ENCODE peak calls at places on chromosomes 11 and 22, in six cellular contexts. One of them, this sample, is unnamed.

GRCh38 chr11:120471131-120471530 is 40.4 kb upstream of the GRIK4 start:
- DNase-seq in stomach: no peak
- DNase-seq in transverse colon: no peak
- DNase-seq in HCT116: no peak
- DNase-seq in GM12891: no peak
- DNase-seq in sigmoid colon: no peak
- DNase-seq in this sample: no peak

GRCh38 chr11:47400813-47401279 is 7.5 kb upstream of the SLC39A13 start:
- DNase-seq in stomach: no peak
- DNase-seq in GM12891: no peak
- DNase-seq in HCT116: no peak
- DNase-seq in sigmoid colon: no peak
- DNase-seq in transverse colon: no peak
- DNase-seq in this sample: no peak

GRCh38 chr11:111412293-111412692 is 33.2 kb upstream of the POU2AF1 start:
- DNase-seq in sigmoid colon: no peak
- DNase-seq in HCT116: no peak
- DNase-seq in stomach: no peak
- DNase-seq in GM12891: no peak
- DNase-seq in transverse colon: no peak
- DNase-seq in this sample: no peak

GRCh38 chr11:6437993-6438392 is 2.8 kb downstream of the HPX start:
- DNase-seq in transverse colon: no peak
- DNase-seq in GM12891: no peak
- DNase-seq in HCT116: no peak
- DNase-seq in stomach: no peak
- DNase-seq in sigmoid colon: no peak
- DNase-seq in this sample: no peak

GRCh38 chr11:47127213-47127612 is 49.5 kb downstream of the ARFGAP2 start:
- DNase-seq in transverse colon: no peak
- DNase-seq in stomach: no peak
- DNase-seq in GM12891: no peak
- DNase-seq in sigmoid colon: no peak
- DNase-seq in HCT116: no peak
- DNase-seq in this sample: no peak

GRCh38 chr11:13970986-13971385 is 8.5 kb downstream of the SPON1 start:
- DNase-seq in sigmoid colon: no peak
- DNase-seq in GM12891: no peak
- DNase-seq in stomach: peak; percentile 42
- DNase-seq in transverse colon: peak; percentile 69
- DNase-seq in HCT116: peak; percentile 24
- DNase-seq in this sample: no peak

GRCh38 chr11:117143871-117144476 is at the start of gene PAFAH1B2:
- DNase-seq in transverse colon: peak; percentile 97
- DNase-seq in sigmoid colon: peak; percentile 98
- DNase-seq in GM12891: peak; percentile 98
- DNase-seq in HCT116: peak; percentile 84
- DNase-seq in stomach: peak; percentile 97
- DNase-seq in this sample: peak; percentile 81

GRCh38 chr11:94017446-94017845 is 3.7 kb upstream of the HEPHL1 start:
- DNase-seq in HCT116: no peak
- DNase-seq in GM12891: no peak
- DNase-seq in stomach: no peak
- DNase-seq in transverse colon: no peak
- DNase-seq in sigmoid colon: no peak
- DNase-seq in this sample: no peak

GRCh38 chr22:42500164-42500835 is 19.3 kb downstream of the RRP7A start:
- DNase-seq in GM12891: peak; percentile 99
- DNase-seq in HCT116: peak; percentile 13
- DNase-seq in stomach: peak; percentile 89
- DNase-seq in transverse colon: peak; percentile 92
- DNase-seq in sigmoid colon: peak; percentile 91
- DNase-seq in this sample: no peak

GRCh38 chr11:100903284-100903683 is 216.2 kb downstream of the ARHGAP42 start:
- DNase-seq in GM12891: no peak
- DNase-seq in sigmoid colon: no peak
- DNase-seq in transverse colon: no peak
- DNase-seq in stomach: no peak
- DNase-seq in HCT116: no peak
- DNase-seq in this sample: no peak

GRCh38 chr11:45301537-45302246 is 15.6 kb upstream of the SYT13 start:
- DNase-seq in GM12891: no peak
- DNase-seq in HCT116: no peak
- DNase-seq in sigmoid colon: no peak
- DNase-seq in stomach: no peak
- DNase-seq in transverse colon: no peak
- DNase-seq in this sample: no peak

GRCh38 chr22:25062378-25063095 is 110.0 kb downstream of the KIAA1671 start:
- DNase-seq in HCT116: no peak
- DNase-seq in sigmoid colon: no peak
- DNase-seq in transverse colon: peak; percentile 31
- DNase-seq in GM12891: no peak
- DNase-seq in stomach: no peak
- DNase-seq in this sample: no peak

GRCh38 chr11:113384551-113384950 is 3.0 kb upstream of the ANKK1 start:
- DNase-seq in transverse colon: no peak
- DNase-seq in HCT116: no peak
- DNase-seq in sigmoid colon: no peak
- DNase-seq in GM12891: no peak
- DNase-seq in stomach: no peak
- DNase-seq in this sample: no peak

GRCh38 chr11:83051760-83052671 is 19.7 kb downstream of the RAB30 start:
- DNase-seq in sigmoid colon: peak; percentile 84
- DNase-seq in GM12891: no peak
- DNase-seq in HCT116: no peak
- DNase-seq in stomach: no peak
- DNase-seq in transverse colon: no peak
- DNase-seq in this sample: peak; percentile 84

GRCh38 chr11:12472401-12473065 is 95.2 kb downstream of the PARVA start:
- DNase-seq in HCT116: no peak
- DNase-seq in GM12891: no peak
- DNase-seq in transverse colon: no peak
- DNase-seq in stomach: no peak
- DNase-seq in sigmoid colon: no peak
- DNase-seq in this sample: no peak

GRCh38 chr11:5620606-5621521 is 3.9 kb upstream of the TRIM34 start:
- DNase-seq in HCT116: no peak
- DNase-seq in transverse colon: no peak
- DNase-seq in stomach: no peak
- DNase-seq in sigmoid colon: no peak
- DNase-seq in GM12891: no peak
- DNase-seq in this sample: peak; percentile 76

GRCh38 chr11:65915821-65916251 is 3.0 kb downstream of the C11orf68 start:
- DNase-seq in sigmoid colon: peak; percentile 97
- DNase-seq in HCT116: peak; percentile 89
- DNase-seq in GM12891: no peak
- DNase-seq in stomach: peak; percentile 55
- DNase-seq in transverse colon: peak; percentile 74
- DNase-seq in this sample: peak; percentile 92

GRCh38 chr11:72234514-72234830 is 9.5 kb downstream of the PHOX2A start:
- DNase-seq in sigmoid colon: peak; percentile 9
- DNase-seq in GM12891: no peak
- DNase-seq in transverse colon: no peak
- DNase-seq in HCT116: no peak
- DNase-seq in stomach: no peak
- DNase-seq in this sample: no peak

GRCh38 chr11:72232260-72233055 is 7.9 kb downstream of the INPPL1 start:
- DNase-seq in GM12891: no peak
- DNase-seq in transverse colon: no peak
- DNase-seq in stomach: no peak
- DNase-seq in sigmoid colon: peak; percentile 58
- DNase-seq in HCT116: no peak
- DNase-seq in this sample: no peak

GRCh38 chr11:72234920-72235319 is 9.1 kb downstream of the PHOX2A start:
- DNase-seq in transverse colon: no peak
- DNase-seq in stomach: no peak
- DNase-seq in HCT116: no peak
- DNase-seq in sigmoid colon: peak; percentile 48
- DNase-seq in GM12891: no peak
- DNase-seq in this sample: no peak

GRCh38 chr11:72233056-72233772 is 8.6 kb downstream of the INPPL1 start:
- DNase-seq in sigmoid colon: peak; percentile 54
- DNase-seq in stomach: no peak
- DNase-seq in GM12891: no peak
- DNase-seq in transverse colon: no peak
- DNase-seq in HCT116: no peak
- DNase-seq in this sample: no peak

GRCh38 chr11:72233773-72234513 is 9.4 kb downstream of the INPPL1 start:
- DNase-seq in GM12891: no peak
- DNase-seq in sigmoid colon: peak; percentile 52
- DNase-seq in stomach: no peak
- DNase-seq in HCT116: no peak
- DNase-seq in transverse colon: no peak
- DNase-seq in this sample: no peak
- TF ChIP-seq POLR2AphosphoS5 in GM12891: no peak
- TF ChIP-seq POLR2AphosphoS5 in sigmoid colon: no peak
- TF ChIP-seq POLR2AphosphoS5 in stomach: no peak
- TF ChIP-seq POLR2AphosphoS5 in HCT116: no peak
- TF ChIP-seq POLR2AphosphoS5 in transverse colon: no peak
- TF ChIP-seq POLR2AphosphoS5 in this sample: no peak

GRCh38 chr22:41285820-41286638 is at the start of gene RANGAP1:
- DNase-seq in HCT116: peak; percentile 96
- DNase-seq in transverse colon: peak; percentile 99
- DNase-seq in stomach: peak; percentile 98
- DNase-seq in sigmoid colon: peak; percentile 98
- DNase-seq in GM12891: peak; percentile 96
- DNase-seq in this sample: peak; percentile 94

GRCh38 chr22:41288245-41288946 is 2.4 kb upstream of the RANGAP1 start:
- DNase-seq in sigmoid colon: peak; percentile 69
- DNase-seq in HCT116: peak; percentile 74
- DNase-seq in transverse colon: peak; percentile 35
- DNase-seq in stomach: peak; percentile 37
- DNase-seq in GM12891: no peak
- DNase-seq in this sample: peak; percentile 83

GRCh38 chr22:41289681-41290080 is 3.7 kb upstream of the RANGAP1 start:
- DNase-seq in HCT116: no peak
- DNase-seq in GM12891: no peak
- DNase-seq in sigmoid colon: no peak
- DNase-seq in transverse colon: no peak
- DNase-seq in stomach: no peak
- DNase-seq in this sample: no peak

GRCh38 chr22:41286639-41287091 is 678 bp upstream of the RANGAP1 start:
- DNase-seq in sigmoid colon: no peak
- DNase-seq in stomach: no peak
- DNase-seq in HCT116: no peak
- DNase-seq in GM12891: no peak
- DNase-seq in transverse colon: no peak
- DNase-seq in this sample: no peak

DNA sequence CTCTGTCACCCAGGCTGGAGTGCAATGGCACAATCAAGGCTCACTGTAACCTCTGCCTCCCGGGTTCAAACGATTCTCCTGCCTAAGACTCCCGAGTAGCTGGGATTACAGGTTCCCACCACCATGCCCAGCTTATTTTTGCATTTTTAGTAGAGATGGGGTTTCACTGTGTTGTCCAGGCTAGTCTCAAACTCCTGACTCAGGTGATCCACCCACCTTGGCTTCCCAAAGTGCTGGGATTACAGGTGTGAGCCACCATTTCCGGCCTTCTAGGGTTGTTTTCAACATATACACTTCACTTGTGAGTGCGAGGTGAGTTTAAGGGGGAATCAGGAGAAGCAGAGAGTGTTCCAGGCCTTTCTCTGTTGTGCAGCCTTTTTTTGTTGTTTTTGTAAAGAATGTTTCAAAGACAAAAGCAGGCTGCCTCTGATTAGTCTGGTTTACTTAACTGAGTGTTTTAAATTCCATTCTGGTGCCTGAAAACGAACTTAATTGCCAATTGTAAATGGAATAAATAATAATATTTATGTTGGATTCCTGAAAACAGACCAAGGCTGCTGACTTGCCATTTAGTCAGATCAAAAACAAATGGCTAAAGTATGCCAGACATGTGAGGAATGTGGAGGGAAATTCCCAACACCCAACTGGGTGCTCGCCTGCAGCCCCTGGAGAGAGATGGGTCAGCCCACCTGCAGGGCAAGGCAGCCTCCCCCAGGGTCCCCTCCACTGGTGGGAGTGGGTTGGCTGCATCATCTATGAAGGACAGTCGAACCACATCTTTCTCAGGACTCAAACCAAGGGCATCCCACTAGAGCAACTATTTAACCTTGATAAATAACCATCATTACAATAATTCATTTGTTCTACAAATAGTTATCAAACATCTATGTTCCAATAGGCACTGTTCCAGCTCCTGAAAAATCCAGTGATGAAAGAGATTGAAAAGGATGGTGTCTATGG is 4.6 kb upstream of the RANGAP1 start:
- DNase-seq in stomach: no peak
- DNase-seq in HCT116: no peak
- DNase-seq in GM12891: no peak
- DNase-seq in sigmoid colon: no peak
- DNase-seq in transverse colon: no peak
- DNase-seq in this sample: peak; percentile 72
- TF ChIP-seq POLR2AphosphoS5 in stomach: no peak
- TF ChIP-seq POLR2AphosphoS5 in HCT116: no peak
- TF ChIP-seq POLR2AphosphoS5 in GM12891: no peak
- TF ChIP-seq POLR2AphosphoS5 in sigmoid colon: no peak
- TF ChIP-seq POLR2AphosphoS5 in transverse colon: no peak
- TF ChIP-seq POLR2AphosphoS5 in this sample: peak; percentile 59

GRCh38 chr11:20093775-20094174 is 66.5 kb downstream of the DBX1 start:
- DNase-seq in stomach: no peak
- DNase-seq in transverse colon: no peak
- DNase-seq in GM12891: no peak
- DNase-seq in sigmoid colon: no peak
- DNase-seq in HCT116: no peak
- DNase-seq in this sample: no peak
- TF ChIP-seq POLR2AphosphoS5 in stomach: no peak
- TF ChIP-seq POLR2AphosphoS5 in transverse colon: no peak
- TF ChIP-seq POLR2AphosphoS5 in GM12891: no peak
- TF ChIP-seq POLR2AphosphoS5 in sigmoid colon: no peak
- TF ChIP-seq POLR2AphosphoS5 in HCT116: no peak
- TF ChIP-seq POLR2AphosphoS5 in this sample: no peak

DNA sequence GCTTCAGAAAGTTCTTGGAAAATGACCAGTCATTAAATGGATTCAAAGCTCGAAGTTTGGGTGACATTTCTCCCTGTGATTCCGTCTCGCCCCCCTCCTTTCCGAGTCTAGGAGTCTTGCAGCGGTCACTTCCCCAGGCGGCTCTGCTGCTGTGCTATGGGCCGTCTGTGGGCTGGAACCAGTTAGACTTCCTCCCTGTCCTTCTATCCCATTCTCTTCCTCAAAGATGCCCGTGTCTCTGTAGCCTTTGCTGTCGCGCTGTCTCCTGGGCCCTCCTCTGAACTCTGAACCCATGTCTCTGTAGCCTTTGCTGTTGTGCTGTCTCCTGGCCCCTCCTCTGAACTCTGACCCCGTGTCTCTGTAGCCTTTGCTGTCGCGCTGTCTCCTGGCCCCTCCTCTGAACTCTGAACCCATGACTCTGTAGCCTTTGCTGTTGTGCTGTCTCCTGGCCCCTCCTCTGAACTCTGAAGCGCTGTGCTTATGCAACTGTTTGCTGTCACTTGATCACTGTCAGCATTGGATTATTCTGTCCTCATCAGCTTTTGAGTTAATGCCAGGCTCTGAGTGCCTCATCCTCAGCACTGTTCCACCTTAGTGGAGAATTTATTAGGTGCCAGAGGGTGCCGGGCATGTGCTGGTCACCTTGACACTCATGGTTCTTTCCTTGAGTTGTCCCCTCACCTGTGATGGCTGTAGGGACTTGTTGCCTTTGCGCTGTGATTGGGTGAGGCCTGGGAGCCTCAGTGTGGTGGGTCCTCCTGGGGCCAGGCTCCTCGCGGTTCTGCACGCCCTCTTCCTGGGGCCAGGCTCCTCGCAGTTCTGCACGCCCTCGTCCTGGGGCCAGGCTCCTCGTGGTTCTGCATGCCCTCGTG is 173.3 kb downstream of the TBC1D22A start:
- DNase-seq in HCT116: no peak
- DNase-seq in sigmoid colon: no peak
- DNase-seq in stomach: no peak
- DNase-seq in GM12891: no peak
- DNase-seq in transverse colon: peak; percentile 66
- DNase-seq in this sample: no peak
- TF ChIP-seq POLR2AphosphoS5 in HCT116: no peak
- TF ChIP-seq POLR2AphosphoS5 in sigmoid colon: no peak
- TF ChIP-seq POLR2AphosphoS5 in stomach: no peak
- TF ChIP-seq POLR2AphosphoS5 in GM12891: no peak
- TF ChIP-seq POLR2AphosphoS5 in transverse colon: no peak
- TF ChIP-seq POLR2AphosphoS5 in this sample: no peak